ENCODE peak calls at places on chromosomes 5 and 9, in five cellular contexts. R, E, J, Y and Q are unnamed samples.

GRCh38 chr9:7976167-7976755 is 176.7 kb upstream of the DMAC1 start:
- DNase-seq in R (no peak), E (peak; percentile 45), J (no peak), Y (no peak), Q (no peak)

GRCh38 chr5:72441861-72442540 is 65.2 kb downstream of the ZNF366 start:
- DNase-seq in R (no peak), E (peak; percentile 76), J (peak; percentile 92), Y (peak; percentile 34), Q (peak; percentile 98)

GRCh38 chr9:111158375-111158774 is 120.1 kb upstream of the LPAR1 start:
- DNase-seq in R (no peak), E (no peak), J (no peak), Y (no peak), Q (peak; percentile 79)

GRCh38 chr5:79536193-79536906 is 22.4 kb upstream of the HOMER1 start:
- DNase-seq in R (no peak), E (no peak), J (no peak), Y (no peak), Q (no peak)

GRCh38 chr5:28014779-28015178 is 976.4 kb upstream of the CDH9 start:
- DNase-seq in R (no peak), E (no peak), J (peak; percentile 33), Y (no peak), Q (no peak)

GRCh38 chr9:116154334-116154975 is 864 bp downstream of the PAPPA start:
- DNase-seq in R (no peak), E (no peak), J (no peak), Y (no peak), Q (peak; percentile 55)

GRCh38 chr5:106269252-106269843 is 1401.4 kb downstream of the EFNA5 start:
- DNase-seq in R (no peak), E (peak; percentile 1), J (peak; percentile 44), Y (no peak), Q (peak; percentile 69)

GRCh38 chr9:4690144-4690543 is 10.8 kb downstream of the CDC37L1 start:
- DNase-seq in R (no peak), E (no peak), J (no peak), Y (no peak), Q (no peak)

GRCh38 chr5:172667786-172668735 is 27.0 kb downstream of the NEURL1B start:
- DNase-seq in R (peak; percentile 59), E (no peak), J (no peak), Y (no peak), Q (no peak)

DNA sequence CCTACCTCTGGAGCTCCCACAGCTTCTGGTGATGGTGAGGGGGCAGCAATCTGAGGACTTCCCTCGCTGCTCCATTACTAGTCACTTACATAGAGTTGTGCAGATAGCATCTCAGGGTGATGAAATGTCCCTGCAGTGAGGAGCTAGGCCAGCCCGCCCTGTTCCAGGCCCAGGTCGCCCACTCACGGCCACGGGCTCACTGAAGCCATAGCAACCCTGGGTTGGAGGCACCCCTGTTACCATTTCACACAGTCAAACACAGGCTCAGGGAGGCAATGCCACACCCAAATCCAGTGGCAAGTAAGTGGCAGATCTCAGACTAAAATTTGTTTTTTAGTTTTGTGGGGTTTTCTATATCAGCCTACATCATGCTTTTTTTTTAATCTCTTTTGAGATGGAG is 19.6 kb downstream of the SH2D3C start:
- DNase-seq in R (no peak), E (no peak), J (no peak), Y (no peak), Q (no peak)
- H3K4me3 ChIP-seq in R (no peak overlapping the region), E (no peak overlapping the region), J (no peak overlapping the region), Y (no peak overlapping the region), Q (no peak overlapping the region)

GRCh38 chr9:105858284-105858683 is 163.9 kb downstream of the TMEM38B start:
- DNase-seq in R (no peak), E (no peak), J (no peak), Y (no peak), Q (no peak)

GRCh38 chr9:105856020-105856419 is 161.7 kb downstream of the TMEM38B start:
- DNase-seq in R (no peak), E (no peak), J (no peak), Y (no peak), Q (no peak)

GRCh38 chr9:105860526-105860925 is 166.2 kb downstream of the TMEM38B start:
- DNase-seq in R (no peak), E (no peak), J (no peak), Y (no peak), Q (no peak)

GRCh38 chr9:105859428-105860091 is 165.2 kb downstream of the TMEM38B start:
- DNase-seq in R (no peak), E (no peak), J (no peak), Y (no peak), Q (no peak)

DNA sequence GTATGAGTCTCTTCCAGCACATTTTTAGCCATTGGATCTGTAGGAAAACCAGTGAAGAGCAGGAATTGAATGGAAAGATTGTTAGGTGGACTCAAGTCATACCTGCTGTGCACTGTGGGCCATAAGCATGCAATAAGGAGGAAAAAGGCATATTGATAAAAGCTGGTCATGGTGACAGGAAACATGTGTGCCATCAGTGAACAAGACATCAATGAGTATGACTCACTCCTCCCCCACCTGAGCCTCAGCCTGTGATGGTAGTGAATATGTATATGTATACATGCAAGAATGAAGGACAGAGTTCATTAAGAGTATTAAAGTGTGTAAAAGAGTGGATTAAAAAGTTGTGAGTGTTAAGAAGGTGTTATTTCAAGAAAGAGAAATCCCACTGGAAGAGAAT is 164.5 kb downstream of the TMEM38B start:
- DNase-seq in R (no peak), E (no peak), J (no peak), Y (no peak), Q (no peak)
- H3K4me3 ChIP-seq in R (no peak overlapping the region), E (no peak overlapping the region), J (no peak overlapping the region), Y (no peak overlapping the region), Q (no peak overlapping the region)

GRCh38 chr5:119357309-119357708 is 1.5 kb downstream of the TNFAIP8 start:
- DNase-seq in R (no peak), E (no peak), J (no peak), Y (no peak), Q (no peak)

GRCh38 chr5:119358901-119359603 is 3.2 kb downstream of the TNFAIP8 start:
- DNase-seq in R (no peak), E (no peak), J (no peak), Y (no peak), Q (no peak)

GRCh38 chr5:119356384-119357188 is 767 bp downstream of the TNFAIP8 start:
- DNase-seq in R (no peak), E (no peak), J (no peak), Y (no peak), Q (peak; percentile 58)

GRCh38 chr5:119359737-119360413 is 4.1 kb downstream of the TNFAIP8 start:
- DNase-seq in R (no peak), E (no peak), J (no peak), Y (no peak), Q (no peak)

GRCh38 chr5:119357815-119358559 is 2.2 kb downstream of the TNFAIP8 start:
- DNase-seq in R (no peak), E (no peak), J (no peak), Y (no peak), Q (no peak)
- H3K4me3 ChIP-seq in R (no peak overlapping the region), E (no peak overlapping the region), J (no peak overlapping the region), Y (no peak overlapping the region), Q (peak overlapping the region; percentile 82)

GRCh38 chr5:57176350-57176857 is 2.5 kb downstream of the GPBP1 start:
- DNase-seq in R (no peak), E (peak; percentile 28), J (no peak), Y (no peak), Q (peak; percentile 49)
- H3K4me3 ChIP-seq in R (peak overlapping the region; percentile 72), E (peak overlapping the region; percentile 94), J (peak overlapping the region; percentile 97), Y (peak overlapping the region; percentile 57), Q (peak overlapping the region; percentile 92)

GRCh38 chr5:178121450-178122276 is 8.3 kb downstream of the N4BP3 start:
- DNase-seq in R (no peak), E (no peak), J (no peak), Y (no peak), Q (no peak)
- H3K4me3 ChIP-seq in R (peak overlapping the region; percentile 24), E (no peak overlapping the region), J (no peak overlapping the region), Y (no peak overlapping the region), Q (no peak overlapping the region)

GRCh38 chr9:124502711-124503702 is 4.2 kb downstream of the NR5A1 start:
- DNase-seq in R (no peak), E (no peak), J (no peak), Y (no peak), Q (no peak)
- H3K4me3 ChIP-seq in R (no peak overlapping the region), E (no peak overlapping the region), J (no peak overlapping the region), Y (no peak overlapping the region), Q (no peak overlapping the region)

DNA sequence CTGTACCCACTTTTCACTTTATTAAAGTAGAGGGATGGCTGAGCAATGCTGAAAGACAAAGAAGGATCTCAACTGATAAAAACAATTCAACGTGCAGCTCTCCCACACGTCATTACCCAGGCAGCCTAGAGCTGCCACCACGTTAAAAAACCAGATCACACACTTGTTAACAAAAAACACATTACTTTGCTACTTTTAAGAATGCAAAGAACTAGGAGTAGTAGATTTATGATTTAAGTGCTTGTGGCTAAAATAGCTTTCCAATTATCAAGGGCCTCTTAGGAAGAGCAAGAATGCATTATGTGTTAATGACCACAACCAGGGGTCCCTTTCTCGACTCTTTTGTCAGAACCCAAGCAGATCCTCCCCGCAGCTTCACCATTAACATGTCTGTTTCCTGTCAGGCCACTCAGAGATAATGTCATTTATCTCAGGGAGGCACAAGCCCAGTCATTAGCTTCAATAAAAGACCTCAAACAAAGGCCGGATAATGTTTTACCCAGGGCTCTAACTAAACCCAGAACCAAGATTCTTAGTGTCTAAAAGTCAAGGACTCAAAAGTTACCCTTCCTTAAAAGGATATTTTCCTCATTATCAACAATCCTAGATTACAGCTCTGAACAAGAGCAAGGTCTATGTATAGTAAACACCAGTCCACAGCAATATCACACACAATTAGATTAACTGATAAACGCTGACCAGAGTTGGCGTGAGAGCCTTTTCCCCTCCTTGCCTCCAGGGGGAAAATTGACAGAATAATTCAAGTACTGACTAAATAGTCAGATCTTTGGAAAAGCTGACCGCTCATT is 7.5 kb downstream of the ZNF608 start:
- DNase-seq in R (no peak), E (no peak), J (no peak), Y (no peak), Q (peak; percentile 55)
- H3K4me3 ChIP-seq in R (no peak overlapping the region), E (no peak overlapping the region), J (no peak overlapping the region), Y (no peak overlapping the region), Q (no peak overlapping the region)